ENCODE peak calls at places on chromosome 14, in eight cellular contexts. C, D, E, K, Q, X, V and M are unnamed samples.

GRCh38 chr14:105092124-105092911 is 27.1 kb upstream of the GPR132 start:
- DNase-seq in C (no peak), D (peak), E (no peak), K (no peak), Q (no peak), X (no peak), V (peak), M (no peak)

GRCh38 chr14:84959796-84960515 is 570.0 kb upstream of the FLRT2 start:
- DNase-seq in C (no peak), D (no peak), E (no peak), K (no peak), Q (no peak), X (no peak), V (no peak), M (no peak)

GRCh38 chr14:101972126-101972785 is 7.9 kb downstream of the DYNC1H1 start:
- DNase-seq in C (peak), D (no peak), E (peak), K (peak), Q (peak), X (peak), V (no peak), M (peak)

GRCh38 chr14:89303452-89304435 is 113.3 kb downstream of the FOXN3 start:
- DNase-seq in C (peak), D (peak), E (peak), K (peak), Q (peak), X (peak), V (peak), M (peak)

GRCh38 chr14:87996276-87996592 is 3.3 kb upstream of the GALC start:
- DNase-seq in C (no peak), D (no peak), E (no peak), K (no peak), Q (no peak), X (peak), V (no peak), M (no peak)

GRCh38 chr14:96354246-96354645 is 8.9 kb downstream of the ATG2B start:
- DNase-seq in C (no peak), D (no peak), E (no peak), K (no peak), Q (no peak), X (no peak), V (no peak), M (no peak)

GRCh38 chr14:21894003-21894897 is 220.6 kb upstream of the OR4E1 start:
- DNase-seq in C (no peak), D (no peak), E (no peak), K (no peak), Q (no peak), X (peak), V (peak), M (no peak)

GRCh38 chr14:55152052-55152753 is 23.2 kb downstream of the LGALS3 start:
- DNase-seq in C (no peak), D (no peak), E (peak), K (no peak), Q (no peak), X (peak), V (no peak), M (peak)

GRCh38 chr14:21768116-21768874 is 94.7 kb upstream of the OR4E1 start:
- DNase-seq in C (peak), D (peak), E (no peak), K (no peak), Q (peak), X (peak), V (peak), M (peak)

GRCh38 chr14:96277890-96278289 is 21.9 kb downstream of the BDKRB1 start:
- DNase-seq in C (no peak), D (no peak), E (no peak), K (no peak), Q (no peak), X (no peak), V (no peak), M (no peak)

GRCh38 chr14:92726135-92726932 is 22.1 kb downstream of the LGMN start:
- DNase-seq in C (peak), D (no peak), E (peak), K (peak), Q (peak), X (peak), V (no peak), M (peak)

GRCh38 chr14:65156568-65157366 is 54.5 kb upstream of the MAX start:
- DNase-seq in C (no peak), D (peak), E (peak), K (peak), Q (no peak), X (peak), V (no peak), M (peak)

GRCh38 chr14:43540948-43541347 is 966.1 kb downstream of the FSCB start:
- DNase-seq in C (no peak), D (no peak), E (no peak), K (no peak), Q (no peak), X (no peak), V (peak), M (no peak)

GRCh38 chr14:68688872-68689371 is 103.9 kb downstream of the ZFP36L1 start:
- DNase-seq in C (no peak), D (no peak), E (peak), K (no peak), Q (no peak), X (peak), V (no peak), M (peak)

GRCh38 chr14:37968664-37969225 is 239.0 kb upstream of the SSTR1 start:
- DNase-seq in C (no peak), D (no peak), E (no peak), K (no peak), Q (no peak), X (no peak), V (no peak), M (no peak)

GRCh38 chr14:95485222-95485819 is 31.1 kb downstream of the SYNE3 start:
- DNase-seq in C (no peak), D (no peak), E (no peak), K (no peak), Q (no peak), X (no peak), V (no peak), M (peak)

GRCh38 chr14:50039734-50040400 is 76.5 kb downstream of the VCPKMT start:
- DNase-seq in C (peak), D (no peak), E (no peak), K (no peak), Q (no peak), X (peak), V (no peak), M (peak)

GRCh38 chr14:77024171-77024627 is 4.3 kb downstream of the IRF2BPL start:
- DNase-seq in C (no peak), D (no peak), E (peak), K (no peak), Q (no peak), X (peak), V (peak), M (no peak)

GRCh38 chr14:93772263-93772662 is 16.0 kb downstream of the PRIMA1 start:
- DNase-seq in C (no peak), D (no peak), E (no peak), K (no peak), Q (no peak), X (no peak), V (peak), M (no peak)

GRCh38 chr14:95871531-95871930 is 5.1 kb upstream of the TUNAR start:
- DNase-seq in C (no peak), D (no peak), E (no peak), K (no peak), Q (no peak), X (no peak), V (peak), M (no peak)

GRCh38 chr14:77151918-77152588 is 10.5 kb upstream of the ZDHHC22 start:
- DNase-seq in C (peak), D (peak), E (peak), K (peak), Q (no peak), X (peak), V (no peak), M (peak)

GRCh38 chr14:56145965-56146364 is 27.8 kb downstream of the PELI2 start:
- DNase-seq in C (no peak), D (no peak), E (peak), K (peak), Q (no peak), X (peak), V (no peak), M (peak)

GRCh38 chr14:55572578-55572977 is 7.4 kb upstream of the KTN1 start:
- DNase-seq in C (no peak), D (no peak), E (no peak), K (no peak), Q (no peak), X (no peak), V (peak), M (no peak)

GRCh38 chr14:64789696-64790095 is 85.5 kb downstream of the PLEKHG3 start:
- DNase-seq in C (no peak), D (no peak), E (no peak), K (no peak), Q (peak), X (no peak), V (no peak), M (no peak)